ENCODE peak calls at places on chromosomes 3 and 15, in six cellular contexts. E is suprapubic skin, Z is lower lobe of right lung, R is dorsolateral prefrontal cortex, H is AG09309, P is body of pancreas. G is an unnamed sample.

GRCh38 chr3:10822055-10822454 is 6.0 kb downstream of the SLC6A11 start:
- DNase-seq in E (no peak), Z (no peak), R (no peak), H (no peak), P (no peak), G (no peak)

GRCh38 chr3:99843590-99844260 is 26.1 kb downstream of the CMSS1 start:
- DNase-seq in E (no peak), Z (no peak), R (no peak), H (no peak), P (peak), G (no peak)

GRCh38 chr3:160232014-160232413 is 6.8 kb downstream of the C3orf80 start:
- DNase-seq in E (no peak), Z (no peak), R (no peak), H (no peak), P (no peak), G (no peak)

GRCh38 chr15:51917493-51917892 is 54.1 kb downstream of the LEO1 start:
- DNase-seq in E (no peak), Z (peak), R (no peak), H (no peak), P (peak), G (peak)

GRCh38 chr3:181703701-181704420 is 7.9 kb upstream of the SOX2 start:
- DNase-seq in E (no peak), Z (no peak), R (peak), H (no peak), P (no peak), G (peak)

GRCh38 chr3:46423588-46423987 is 16.5 kb downstream of the CCRL2 start:
- DNase-seq in E (no peak), Z (no peak), R (peak), H (no peak), P (no peak), G (no peak)

GRCh38 chr3:46851364-46852328 is 11.6 kb downstream of the MYL3 start:
- DNase-seq in E (peak), Z (peak), R (no peak), H (no peak), P (no peak), G (peak)

GRCh38 chr3:147038456-147038855 is 367.9 kb downstream of the ZIC4 start:
- DNase-seq in E (no peak), Z (no peak), R (no peak), H (peak), P (no peak), G (no peak)

GRCh38 chr3:66036586-66037061 is 2.1 kb downstream of the MAGI1 start:
- DNase-seq in E (no peak), Z (peak), R (no peak), H (no peak), P (peak), G (peak)

GRCh38 chr3:66037986-66038369 is 740 bp downstream of the MAGI1 start:
- DNase-seq in E (no peak), Z (peak), R (no peak), H (no peak), P (peak), G (no peak)

GRCh38 chr3:66038384-66038725 is 363 bp downstream of the MAGI1 start:
- DNase-seq in E (peak), Z (no peak), R (peak), H (no peak), P (no peak), G (no peak)

GRCh38 chr3:66038726-66039589 is at the start of gene MAGI1:
- DNase-seq in E (peak), Z (peak), R (peak), H (peak), P (peak), G (peak)

DNA sequence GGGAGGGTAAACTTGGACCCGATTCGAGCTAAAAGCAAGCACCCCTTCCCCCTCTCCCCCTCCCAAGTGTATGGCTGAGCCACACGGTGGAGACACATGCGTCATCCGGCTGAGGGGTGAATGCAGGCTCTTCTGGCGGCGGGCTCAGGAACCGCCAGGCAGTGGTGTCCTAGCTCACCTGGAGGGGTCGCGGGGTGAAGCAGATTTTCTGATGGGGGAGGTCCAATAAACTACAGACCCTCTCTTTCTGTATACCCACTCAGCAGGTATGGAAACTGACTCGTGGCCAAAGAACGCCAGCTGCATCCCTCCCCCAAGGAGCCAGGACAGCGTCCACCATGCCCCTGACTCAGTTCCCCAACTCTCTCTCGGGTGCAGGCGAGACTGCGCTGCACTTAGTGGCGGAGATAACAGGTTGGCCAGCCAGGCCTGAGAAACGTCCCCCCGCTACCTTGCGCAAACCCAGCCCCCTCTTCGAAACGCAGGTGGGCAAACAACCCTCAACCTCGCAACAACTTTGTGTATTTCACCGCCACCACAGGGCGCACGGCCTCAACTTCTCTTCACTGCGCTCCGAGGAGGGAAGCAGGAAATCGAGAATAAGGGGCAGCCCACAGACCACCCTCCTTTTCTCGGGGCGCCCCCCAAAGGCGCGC is 1.3 kb downstream of the MAGI1 start:
- DNase-seq in E (no peak), Z (peak), R (peak), H (no peak), P (peak), G (peak)
- TF ChIP-seq CTCF in E (no peak), Z (peak), R (peak), H (peak), P (peak), G (peak)

GRCh38 chr3:13393427-13394360 is 26.4 kb downstream of the NUP210 start:
- DNase-seq in E (no peak), Z (no peak), R (no peak), H (no peak), P (no peak), G (no peak)

GRCh38 chr3:13394363-13394762 is 25.8 kb downstream of the NUP210 start:
- DNase-seq in E (no peak), Z (no peak), R (no peak), H (no peak), P (no peak), G (no peak)

GRCh38 chr3:13388816-13389215 is 31.3 kb downstream of the NUP210 start:
- DNase-seq in E (no peak), Z (no peak), R (no peak), H (no peak), P (no peak), G (no peak)

GRCh38 chr3:13389378-13389777 is 30.7 kb downstream of the NUP210 start:
- DNase-seq in E (no peak), Z (no peak), R (no peak), H (no peak), P (no peak), G (peak)

GRCh38 chr3:13391308-13391707 is 28.8 kb downstream of the NUP210 start:
- DNase-seq in E (no peak), Z (no peak), R (no peak), H (no peak), P (no peak), G (no peak)
- TF ChIP-seq CTCF in E (no peak), Z (no peak), R (no peak), H (no peak), P (peak), G (peak)

GRCh38 chr3:126656376-126657134 is 1.6 kb upstream of the TXNRD3 start:
- DNase-seq in E (no peak), Z (no peak), R (no peak), H (no peak), P (no peak), G (no peak)
- TF ChIP-seq CTCF in E (no peak), Z (no peak), R (no peak), H (no peak), P (no peak), G (no peak)

DNA sequence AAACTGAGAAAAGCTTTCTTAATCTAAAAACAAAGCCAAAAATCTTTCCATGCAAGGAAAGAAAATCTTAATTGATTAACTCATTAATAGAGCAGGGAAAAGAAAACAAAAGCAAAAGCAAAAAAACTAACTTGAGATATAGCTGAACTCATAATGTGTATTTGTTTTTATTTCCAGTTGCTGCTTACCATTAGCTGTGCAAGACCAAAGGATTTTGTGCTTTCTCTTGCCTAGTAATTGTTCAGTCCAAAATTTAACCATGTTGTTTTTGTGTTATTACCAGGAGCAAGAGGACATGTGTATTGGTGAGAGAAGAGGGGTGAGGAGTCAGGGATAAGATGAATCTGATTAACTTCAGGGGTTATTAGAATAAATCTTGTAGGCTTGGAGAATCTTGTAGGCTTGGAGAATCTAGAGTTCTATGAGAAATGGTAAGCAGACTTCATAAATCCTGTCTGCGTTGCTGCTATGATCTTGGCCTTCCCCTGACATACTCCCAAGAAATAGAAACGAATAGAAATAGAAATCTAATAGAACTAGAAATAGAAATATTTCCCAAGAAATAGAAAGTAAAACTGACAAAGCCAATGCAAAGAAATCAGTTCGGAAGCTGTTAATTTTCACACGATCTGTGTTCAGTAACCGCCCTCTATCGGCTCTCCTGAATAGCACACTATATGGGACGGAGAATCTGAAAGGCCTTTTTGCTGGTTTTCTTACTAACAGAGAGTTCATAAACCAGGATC is 72.6 kb upstream of the TNFSF10 start:
- DNase-seq in E (no peak), Z (no peak), R (no peak), H (peak), P (peak), G (no peak)
- TF ChIP-seq CTCF in E (peak), Z (peak), R (peak), H (peak), P (peak), G (peak)